ENCODE peak calls at places on chromosomes 5 and 9, in seven cellular contexts. D, T, L, E, O, A and S are unnamed samples.

GRCh38 chr9:114342755-114343440 is 13.2 kb downstream of the ORM2 start:
- DNase-seq in E (no peak), O (no peak), A (no peak), T (no peak), D (no peak), L (no peak), S (no peak)

GRCh38 chr9:95058795-95059386 is 258.6 kb downstream of the FANCC start:
- DNase-seq in O (no peak), T (no peak), E (no peak), D (no peak), A (no peak), L (no peak), S (no peak)

GRCh38 chr9:22211588-22212360 is 202.7 kb upstream of the CDKN2B start:
- DNase-seq in D (no peak), O (no peak), L (peak), E (no peak), A (no peak), T (peak), S (no peak)

GRCh38 chr5:43305948-43306563 is 7.2 kb downstream of the HMGCS1 start:
- DNase-seq in E (no peak), L (peak), D (peak), O (peak), T (peak), A (no peak), S (no peak)

GRCh38 chr5:33781286-33781685 is 110.5 kb downstream of the ADAMTS12 start:
- DNase-seq in O (no peak), D (no peak), A (no peak), T (no peak), L (no peak), E (no peak), S (no peak)

GRCh38 chr9:131529597-131530545 is 1.2 kb downstream of the UCK1 start:
- DNase-seq in D (no peak), O (no peak), T (peak), L (no peak), E (no peak), A (no peak), S (no peak)

GRCh38 chr5:161086456-161086855 is 234.4 kb upstream of the ATP10B start:
- DNase-seq in T (no peak), L (no peak), D (no peak), A (no peak), E (no peak), O (no peak), S (no peak)

GRCh38 chr5:89707891-89708290 is 701.7 kb downstream of the CETN3 start:
- DNase-seq in L (no peak), T (no peak), D (no peak), O (no peak), A (no peak), E (no peak), S (no peak)

GRCh38 chr9:119365291-119366027 is 3.8 kb downstream of the BRINP1 start:
- DNase-seq in A (no peak), D (peak), O (no peak), E (no peak), T (peak), L (no peak), S (peak)

GRCh38 chr9:12708562-12709298 is 15.5 kb downstream of the TYRP1 start:
- DNase-seq in O (no peak), T (peak), L (peak), E (no peak), D (peak), A (no peak), S (no peak)

GRCh38 chr9:128703616-128704355 is 1.5 kb downstream of the PKN3 start:
- DNase-seq in T (no peak), L (no peak), E (peak), D (no peak), O (no peak), A (no peak), S (no peak)

GRCh38 chr9:121825481-121825830 is 174.0 kb downstream of the DAB2IP start:
- DNase-seq in L (no peak), O (no peak), D (no peak), A (no peak), E (peak), T (no peak), S (no peak)

GRCh38 chr9:127589955-127590370 is 22.1 kb upstream of the STXBP1 start:
- DNase-seq in A (no peak), D (no peak), L (peak), E (peak), O (peak), T (peak), S (peak)

GRCh38 chr5:143431789-143432188 is 28.3 kb upstream of the NR3C1 start:
- DNase-seq in O (no peak), A (peak), D (no peak), L (no peak), E (no peak), T (no peak), S (no peak)